ENCODE peak calls at places on chromosomes 6 and 20, in ten cellular contexts. L, Z, O, Y, X, E, A, B, C and J are unnamed samples.

GRCh38 chr6:152605901-152606390 is 31.2 kb downstream of the SYNE1 start:
- DNase-seq in L (no peak), Z (no peak), O (peak), Y (no peak), X (no peak), E (no peak), A (no peak), B (no peak), C (no peak), J (no peak)

GRCh38 chr6:56517155-56517745 is 125.4 kb downstream of the DST start:
- DNase-seq in L (no peak), Z (no peak), O (peak), Y (no peak), X (peak), E (no peak), A (peak), B (peak), C (no peak), J (no peak)

GRCh38 chr6:112827793-112828192 is 480.7 kb downstream of the RFPL4B start:
- DNase-seq in L (peak), Z (no peak), O (no peak), Y (peak), X (no peak), E (no peak), A (no peak), B (no peak), C (peak), J (no peak)

GRCh38 chr6:144350176-144350575 is 65.0 kb downstream of the UTRN start:
- DNase-seq in L (no peak), Z (no peak), O (no peak), Y (no peak), X (no peak), E (no peak), A (no peak), B (no peak), C (no peak), J (no peak)

GRCh38 chr6:13511913-13512717 is 24.7 kb upstream of the GFOD1 start:
- DNase-seq in L (no peak), Z (no peak), O (no peak), Y (no peak), X (peak), E (no peak), A (peak), B (no peak), C (no peak), J (no peak)

GRCh38 chr6:73548458-73549446 is 27.9 kb upstream of the EEF1A1 start:
- DNase-seq in L (no peak), Z (no peak), O (no peak), Y (no peak), X (no peak), E (no peak), A (peak), B (no peak), C (no peak), J (no peak)

GRCh38 chr6:49978332-49979226 is 9.2 kb upstream of the DEFB113 start:
- DNase-seq in L (no peak), Z (no peak), O (no peak), Y (no peak), X (no peak), E (no peak), A (no peak), B (no peak), C (no peak), J (no peak)

GRCh38 chr20:46364670-46365482 is 41.5 kb downstream of the ELMO2 start:
- DNase-seq in L (no peak), Z (no peak), O (no peak), Y (no peak), X (no peak), E (no peak), A (peak), B (no peak), C (no peak), J (no peak)

GRCh38 chr6:125747589-125748533 is 1.6 kb upstream of the HEY2 start:
- DNase-seq in L (no peak), Z (peak), O (no peak), Y (peak), X (no peak), E (no peak), A (no peak), B (no peak), C (peak), J (no peak)

GRCh38 chr6:105900120-105900937 is 185.8 kb upstream of the PRDM1 start:
- DNase-seq in L (peak), Z (no peak), O (peak), Y (no peak), X (peak), E (no peak), A (peak), B (peak), C (peak), J (no peak)

GRCh38 chr6:146545608-146546007 is 2.0 kb downstream of the RAB32 start:
- DNase-seq in L (no peak), Z (no peak), O (peak), Y (no peak), X (peak), E (no peak), A (peak), B (peak), C (no peak), J (peak)

GRCh38 chr6:82362868-82363267 is 749 bp upstream of the TPBG start:
- DNase-seq in L (no peak), Z (peak), O (peak), Y (no peak), X (peak), E (no peak), A (peak), B (peak), C (no peak), J (peak)

GRCh38 chr6:1624848-1625341 is 15.2 kb downstream of the FOXC1 start:
- DNase-seq in L (no peak), Z (no peak), O (peak), Y (no peak), X (no peak), E (no peak), A (no peak), B (no peak), C (no peak), J (no peak)

GRCh38 chr6:2353412-2354137 is 108.2 kb upstream of the GMDS start:
- DNase-seq in L (peak), Z (peak), O (peak), Y (peak), X (peak), E (peak), A (peak), B (peak), C (peak), J (peak)

GRCh38 chr6:21665101-21665435 is 71.5 kb downstream of the SOX4 start:
- DNase-seq in L (no peak), Z (no peak), O (no peak), Y (no peak), X (no peak), E (no peak), A (peak), B (no peak), C (no peak), J (no peak)

GRCh38 chr20:49851234-49851755 is 38.7 kb downstream of the SLC9A8 start:
- DNase-seq in L (peak), Z (no peak), O (no peak), Y (no peak), X (no peak), E (no peak), A (no peak), B (no peak), C (no peak), J (no peak)

GRCh38 chr20:32343438-32343837 is 14.7 kb upstream of the ASXL1 start:
- DNase-seq in L (peak), Z (peak), O (peak), Y (no peak), X (peak), E (peak), A (peak), B (peak), C (no peak), J (peak)

GRCh38 chr6:45576648-45577624 is 199.2 kb upstream of the SUPT3H start:
- DNase-seq in L (no peak), Z (no peak), O (no peak), Y (no peak), X (no peak), E (no peak), A (no peak), B (no peak), C (no peak), J (no peak)

GRCh38 chr6:12075067-12075563 is 63.0 kb downstream of the HIVEP1 start:
- DNase-seq in L (no peak), Z (no peak), O (no peak), Y (no peak), X (peak), E (no peak), A (peak), B (no peak), C (no peak), J (peak)
- TF ChIP-seq CTCF in L (no peak), Z (no peak), O (peak), Y (peak), X (peak), E (no peak), A (peak), B (peak), C (peak), J (peak)

GRCh38 chr20:21832442-21833152 is 127.1 kb downstream of the PAX1 start:
- DNase-seq in L (no peak), Z (no peak), O (no peak), Y (no peak), X (no peak), E (no peak), A (peak), B (no peak), C (no peak), J (no peak)

DNA sequence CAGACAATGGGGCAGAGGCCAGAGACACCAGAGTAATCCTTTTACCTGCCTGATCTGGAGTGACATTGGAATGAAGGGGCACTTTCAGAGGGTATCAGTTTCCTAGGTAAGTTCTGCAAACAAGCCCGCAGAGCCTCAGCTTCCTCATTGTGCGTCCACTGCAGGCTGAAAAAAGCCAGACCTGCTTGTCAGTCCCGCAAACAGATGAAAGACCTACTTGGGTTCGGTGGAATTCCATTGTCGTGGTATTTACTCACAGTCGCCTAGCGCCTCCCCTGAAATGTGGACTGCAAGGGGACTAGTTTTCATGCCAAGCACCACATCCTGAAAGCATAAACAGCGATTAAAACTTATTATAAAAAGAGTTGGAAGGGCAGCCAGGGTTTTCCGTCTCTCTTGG is 121.5 kb downstream of the PAX1 start:
- DNase-seq in L (no peak), Z (no peak), O (no peak), Y (no peak), X (no peak), E (no peak), A (no peak), B (no peak), C (no peak), J (no peak)
- TF ChIP-seq CTCF in L (no peak), Z (no peak), O (no peak), Y (no peak), X (no peak), E (no peak), A (no peak), B (no peak), C (no peak), J (no peak)

DNA sequence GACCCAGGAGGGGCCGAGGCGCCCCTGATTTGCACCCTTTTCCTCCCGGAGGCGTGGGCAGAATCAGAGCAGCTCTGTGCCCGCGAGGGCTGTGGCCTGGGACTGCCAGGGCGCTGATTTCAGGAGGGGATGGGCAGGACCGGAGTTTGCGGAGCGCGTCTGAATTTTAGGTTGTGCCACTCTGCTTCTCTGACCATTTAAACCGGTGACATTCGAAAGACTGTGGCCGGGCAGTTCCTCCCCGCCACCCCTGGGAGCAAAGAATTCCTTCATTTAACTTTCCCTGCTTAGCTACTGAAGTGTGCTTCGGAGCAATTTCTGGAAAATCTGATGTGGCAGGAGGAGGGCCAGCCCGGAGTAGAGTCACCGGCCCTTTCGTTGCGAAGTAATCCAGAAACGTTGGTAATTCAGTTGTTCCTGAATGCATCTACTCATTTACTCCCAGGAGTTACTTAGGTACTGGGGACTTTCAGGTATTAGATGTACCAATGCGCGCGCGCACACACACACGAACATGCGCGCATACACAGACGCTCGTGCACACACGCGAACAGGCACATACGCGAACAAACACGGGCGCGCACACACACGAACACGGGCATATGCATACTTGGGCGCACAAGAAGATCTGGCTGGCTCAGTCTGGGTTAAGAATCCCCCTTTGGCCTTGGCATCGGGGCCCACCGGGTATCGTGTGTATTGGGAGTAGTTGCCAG is 576 bp downstream of the CCDC170 start:
- DNase-seq in L (peak), Z (peak), O (peak), Y (peak), X (peak), E (no peak), A (peak), B (no peak), C (peak), J (no peak)
- TF ChIP-seq CTCF in L (no peak), Z (no peak), O (no peak), Y (no peak), X (no peak), E (no peak), A (no peak), B (no peak), C (no peak), J (no peak)

DNA sequence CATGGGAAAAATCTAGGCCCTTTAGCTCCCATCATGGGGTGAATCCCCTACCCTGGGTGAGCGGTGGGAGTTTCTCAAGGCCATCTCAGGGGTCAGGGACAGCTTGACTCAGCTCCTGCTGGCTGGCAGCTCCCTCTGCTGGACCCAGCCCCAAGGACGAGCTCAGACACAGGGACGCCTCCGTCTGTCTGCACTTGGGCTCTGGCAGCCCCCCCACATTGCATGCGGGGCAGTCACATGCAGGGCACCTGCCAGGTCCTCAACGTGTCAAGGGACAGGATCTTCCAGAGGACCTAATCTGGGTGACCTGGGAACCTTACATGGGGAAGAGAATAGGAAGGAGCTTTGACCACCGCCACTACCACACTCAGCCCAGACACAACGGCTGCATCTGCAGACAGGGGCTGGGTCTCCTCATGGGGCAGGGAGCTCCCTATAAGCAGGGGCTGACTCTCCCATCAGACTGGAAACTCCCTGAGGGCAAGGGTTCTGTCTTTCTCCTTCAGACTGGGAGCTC is 173.4 kb downstream of the MRPL14 start:
- DNase-seq in L (peak), Z (no peak), O (no peak), Y (no peak), X (peak), E (no peak), A (peak), B (no peak), C (no peak), J (no peak)
- TF ChIP-seq CTCF in L (no peak), Z (no peak), O (peak), Y (no peak), X (peak), E (no peak), A (peak), B (peak), C (no peak), J (peak)

GRCh38 chr20:595330-596308 is 14.5 kb downstream of the TCF15 start:
- DNase-seq in L (no peak), Z (no peak), O (no peak), Y (no peak), X (peak), E (no peak), A (no peak), B (no peak), C (no peak), J (no peak)
- TF ChIP-seq CTCF in L (no peak), Z (no peak), O (no peak), Y (no peak), X (peak), E (no peak), A (no peak), B (no peak), C (no peak), J (no peak)

GRCh38 chr20:910840-911770 is 5.0 kb downstream of the ANGPT4 start:
- DNase-seq in L (no peak), Z (no peak), O (peak), Y (no peak), X (peak), E (no peak), A (peak), B (no peak), C (peak), J (no peak)

GRCh38 chr20:910132-910839 is 5.8 kb downstream of the ANGPT4 start:
- DNase-seq in L (no peak), Z (no peak), O (no peak), Y (no peak), X (peak), E (no peak), A (no peak), B (no peak), C (peak), J (no peak)

GRCh38 chr20:913306-913849 is 2.8 kb downstream of the ANGPT4 start:
- DNase-seq in L (no peak), Z (no peak), O (no peak), Y (no peak), X (no peak), E (no peak), A (no peak), B (no peak), C (no peak), J (no peak)

GRCh38 chr20:909641-910040 is 6.5 kb downstream of the ANGPT4 start:
- DNase-seq in L (no peak), Z (no peak), O (no peak), Y (no peak), X (no peak), E (no peak), A (no peak), B (no peak), C (no peak), J (no peak)

GRCh38 chr20:911882-912600 is 4.1 kb downstream of the ANGPT4 start:
- DNase-seq in L (no peak), Z (no peak), O (no peak), Y (no peak), X (no peak), E (no peak), A (no peak), B (no peak), C (no peak), J (no peak)
- TF ChIP-seq CTCF in L (no peak), Z (no peak), O (no peak), Y (no peak), X (no peak), E (no peak), A (no peak), B (no peak), C (no peak), J (no peak)

DNA sequence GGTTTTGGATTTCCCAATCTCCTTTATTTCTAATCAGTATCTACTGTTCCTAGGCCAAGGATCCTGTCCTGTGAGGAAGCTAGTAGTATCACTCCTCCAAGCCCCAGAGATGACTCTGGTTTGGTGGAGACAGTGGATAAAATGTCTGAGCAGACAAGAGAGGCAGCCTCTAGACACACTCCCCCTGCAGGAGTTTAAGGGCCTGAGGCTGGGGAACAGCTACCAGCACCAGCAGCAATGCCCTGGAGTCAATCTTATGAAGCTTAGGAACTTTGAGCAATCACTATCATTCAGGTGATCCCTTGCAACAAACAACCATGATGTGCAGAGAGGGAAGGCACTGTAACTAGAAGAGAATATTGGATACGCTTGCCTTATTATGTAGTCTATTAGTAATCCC is 384.7 kb upstream of the ID4 start:
- DNase-seq in L (no peak), Z (no peak), O (no peak), Y (no peak), X (peak), E (no peak), A (no peak), B (no peak), C (no peak), J (no peak)
- TF ChIP-seq CTCF in L (no peak), Z (no peak), O (no peak), Y (no peak), X (peak), E (no peak), A (peak), B (no peak), C (no peak), J (no peak)

DNA sequence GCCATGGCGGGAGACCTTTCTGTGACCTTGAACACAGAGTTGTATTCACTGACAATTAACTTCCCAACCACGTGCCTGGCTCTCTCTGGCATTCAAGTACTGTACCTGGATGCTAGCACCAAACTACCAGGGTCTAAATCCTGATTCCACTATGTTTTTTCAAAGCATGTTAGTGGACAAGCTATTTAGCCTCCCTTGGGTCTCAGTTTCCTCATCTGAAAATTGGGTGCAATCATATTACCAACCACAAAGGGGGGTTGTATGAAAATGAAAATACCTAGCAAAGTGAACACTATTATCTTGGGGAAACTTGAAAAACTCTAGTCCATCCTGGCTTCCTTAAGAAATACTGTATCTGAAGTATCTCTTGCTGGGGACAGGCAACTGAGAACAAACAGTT is 308.7 kb upstream of the SGK1 start:
- DNase-seq in L (no peak), Z (no peak), O (no peak), Y (no peak), X (no peak), E (no peak), A (no peak), B (no peak), C (no peak), J (no peak)
- TF ChIP-seq CTCF in L (no peak), Z (no peak), O (no peak), Y (no peak), X (no peak), E (no peak), A (no peak), B (no peak), C (no peak), J (no peak)